ENCODE peak calls at places on chromosomes 5 and 9, in ten cellular contexts. C is aorta; I is SK-N-SH; S is heart right ventricle; Y is activated T-helper 1 cell treated with Interleukin-2 at 50 U/mL for 16 hours; M is HEK293T; O is body of pancreas; R is left ventricle myocardium inferior; X is stimulated activated CD4-positive, alpha-beta T cell treated with anti-CD3 and anti-CD28 coated beads, Interleukin-15, amount 100 ng/mL, for 1 hour; K is naive thymus-derived CD8-positive, alpha-beta T cell. A is an unnamed sample.

GRCh38 chr9:101477736-101478135 is 42.2 kb upstream of the ALDOB start:
- DNase-seq in C (no peak), I (no peak), S (no peak), Y (no peak), M (no peak), O (no peak), R (no peak), X (no peak), K (no peak), A (no peak)

GRCh38 chr9:134325096-134325812 is 1.0 kb upstream of the RXRA start:
- DNase-seq in C (peak), I (no peak), S (peak), Y (no peak), M (no peak), O (peak), R (peak), X (peak), K (no peak), A (peak)

GRCh38 chr9:17068671-17069070 is 66.2 kb upstream of the CNTLN start:
- DNase-seq in C (no peak), I (no peak), S (no peak), Y (no peak), M (no peak), O (no peak), R (no peak), X (no peak), K (no peak), A (no peak)

GRCh38 chr5:181235323-181235688 is 8.4 kb downstream of the RACK1 start:
- DNase-seq in C (no peak), I (peak), S (no peak), Y (no peak), M (no peak), O (no peak), R (no peak), X (no peak), K (no peak), A (no peak)

GRCh38 chr9:73176450-73176875 is 24.8 kb downstream of the ANXA1 start:
- DNase-seq in C (peak), I (no peak), S (no peak), Y (no peak), M (no peak), O (no peak), R (no peak), X (no peak), K (no peak), A (no peak)

GRCh38 chr9:35366627-35367026 is 123.3 kb upstream of the RUSC2 start:
- DNase-seq in C (no peak), I (no peak), S (no peak), Y (no peak), M (no peak), O (no peak), R (no peak), X (no peak), K (no peak), A (no peak)

GRCh38 chr5:131749138-131749537 is 47.7 kb downstream of the FNIP1 start:
- DNase-seq in C (no peak), I (no peak), S (no peak), Y (no peak), M (no peak), O (no peak), R (no peak), X (no peak), K (no peak), A (no peak)

GRCh38 chr9:38619556-38620447 is 594 bp downstream of the ANKRD18A start:
- DNase-seq in C (peak), I (peak), S (no peak), Y (no peak), M (peak), O (peak), R (no peak), X (no peak), K (no peak), A (no peak)

GRCh38 chr5:160635046-160635445 is 213.4 kb downstream of the PTTG1 start:
- DNase-seq in C (no peak), I (no peak), S (no peak), Y (no peak), M (no peak), O (no peak), R (no peak), X (no peak), K (no peak), A (no peak)

GRCh38 chr5:3312299-3312698 is 283.3 kb upstream of the IRX1 start:
- DNase-seq in C (no peak), I (no peak), S (no peak), Y (no peak), M (no peak), O (no peak), R (no peak), X (no peak), K (no peak), A (no peak)

GRCh38 chr5:113221294-113222176 is 213.3 kb downstream of the TSSK1B start:
- DNase-seq in C (no peak), I (no peak), S (no peak), Y (no peak), M (no peak), O (no peak), R (no peak), X (no peak), K (no peak), A (no peak)

GRCh38 chr9:135126480-135127187 is 39.2 kb downstream of the OLFM1 start:
- DNase-seq in C (no peak), I (no peak), S (no peak), Y (no peak), M (no peak), O (no peak), R (no peak), X (no peak), K (no peak), A (no peak)

A was measured in B cell.